ENCODE peak calls at places on chromosomes 1 and 21, in four cellular contexts. X is breast epithelium, Y is heart left ventricle, Q is tibial artery. C is an unnamed sample.

GRCh38 chr1:180521474-180522203 is 19.3 kb upstream of the ACBD6 start:
- DNase-seq in X (no peak), Y (no peak), Q (no peak), C (no peak)

GRCh38 chr1:248926401-248927182 is 20.6 kb downstream of the PGBD2 start:
- DNase-seq in X (no peak), Y (no peak), Q (no peak), C (no peak)

GRCh38 chr1:70426154-70427131 is 15.4 kb downstream of the CTH start:
- DNase-seq in X (no peak), Y (no peak), Q (no peak), C (no peak)

GRCh38 chr1:201708691-201709090 is 120.3 kb upstream of the IPO9 start:
- DNase-seq in X (no peak), Y (no peak), Q (peak), C (no peak)

GRCh38 chr1:164363980-164364379 is 195.0 kb upstream of the PBX1 start:
- DNase-seq in X (no peak), Y (no peak), Q (no peak), C (no peak)

GRCh38 chr1:248618878-248619277 is 16.0 kb downstream of the OR2T11 start:
- DNase-seq in X (peak), Y (peak), Q (no peak), C (peak)

GRCh38 chr1:27357281-27358037 is 9.3 kb downstream of the MAP3K6 start:
- DNase-seq in X (peak), Y (peak), Q (peak), C (peak)

GRCh38 chr1:151715726-151716404 is 738 bp downstream of the CELF3 start:
- DNase-seq in X (no peak), Y (no peak), Q (no peak), C (no peak)

GRCh38 chr1:100552922-100553321 is 15.0 kb downstream of the GPR88 start:
- DNase-seq in X (no peak), Y (no peak), Q (no peak), C (no peak)

GRCh38 chr1:6423321-6423999 is 1.1 kb upstream of the ESPN start:
- DNase-seq in X (peak), Y (no peak), Q (no peak), C (no peak)

GRCh38 chr1:28291711-28292110 is 32.4 kb downstream of the SESN2 start:
- DNase-seq in X (no peak), Y (no peak), Q (no peak), C (no peak)

GRCh38 chr21:32189688-32190483 is 89.0 kb downstream of the MIS18A start:
- DNase-seq in X (no peak), Y (no peak), Q (no peak), C (no peak)

GRCh38 chr1:179090522-179090921 is 8.7 kb downstream of the TOR3A start:
- DNase-seq in X (no peak), Y (no peak), Q (peak), C (no peak)

DNA sequence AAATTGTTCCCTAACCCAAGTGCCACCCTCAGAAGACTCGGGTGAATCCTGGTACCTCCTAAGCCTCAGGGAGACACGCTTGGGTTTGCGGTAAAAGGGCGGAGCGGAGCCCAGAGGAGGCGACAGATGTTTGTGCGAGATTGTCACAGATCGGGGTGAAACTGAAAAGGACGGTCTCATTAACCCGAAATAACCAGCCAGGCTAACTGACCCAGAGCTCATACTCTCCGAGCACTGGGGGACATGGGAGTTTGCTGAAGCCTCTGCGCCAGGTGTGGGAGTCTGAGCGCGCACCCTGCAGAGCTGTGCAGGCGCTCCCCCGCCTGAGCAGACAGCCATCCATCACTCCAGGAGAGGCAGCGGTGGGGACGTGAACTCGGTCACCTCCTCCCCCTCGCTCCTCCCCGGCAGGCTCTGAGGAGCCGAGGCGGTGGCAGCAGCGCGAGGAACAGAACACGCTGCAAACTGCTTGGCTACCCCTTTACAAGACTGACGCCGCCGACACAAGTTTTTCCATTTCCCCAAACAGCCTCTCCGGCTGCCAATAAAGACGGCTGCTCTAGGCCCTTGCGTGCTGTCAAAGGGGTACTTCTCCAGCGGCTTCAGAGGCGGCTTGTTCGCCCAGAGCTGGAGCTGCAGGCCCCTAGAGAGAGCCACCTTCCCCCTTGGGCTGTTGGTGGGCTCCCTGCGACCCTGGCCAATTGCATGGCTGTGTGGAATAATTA is 43.5 kb downstream of the RRAGC start:
- DNase-seq in X (no peak), Y (no peak), Q (no peak), C (no peak)
- H3K27ac ChIP-seq in X (no peak), Y (no peak), Q (no peak), C (no peak)

DNA sequence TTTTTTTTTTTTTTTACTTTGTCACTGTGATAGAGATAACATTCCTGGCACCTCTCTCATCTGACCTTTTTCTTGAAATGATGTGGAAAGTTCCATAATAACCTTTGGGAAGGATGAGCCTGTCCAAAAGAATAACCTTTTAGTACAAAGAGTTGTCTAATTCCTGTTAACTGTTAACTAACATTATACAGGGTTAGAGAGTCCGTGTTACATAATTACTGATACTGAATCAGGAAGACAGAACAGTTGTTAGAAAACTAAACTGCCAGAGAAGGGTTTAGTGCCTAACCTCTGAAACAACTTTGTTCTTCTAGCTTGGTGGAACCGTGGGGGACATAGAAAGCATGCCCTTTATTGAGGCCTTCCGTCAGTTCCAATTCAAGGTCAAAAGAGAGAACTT is 8.8 kb downstream of the CTPS1 start:
- DNase-seq in X (no peak), Y (no peak), Q (no peak), C (no peak)
- H3K27ac ChIP-seq in X (no peak), Y (no peak), Q (peak), C (no peak)

GRCh38 chr1:16905856-16906702 is 10.3 kb downstream of the RNU1-2 start:
- DNase-seq in X (no peak), Y (no peak), Q (peak), C (no peak)
- H3K27ac ChIP-seq in X (peak), Y (peak), Q (peak), C (peak)

DNA sequence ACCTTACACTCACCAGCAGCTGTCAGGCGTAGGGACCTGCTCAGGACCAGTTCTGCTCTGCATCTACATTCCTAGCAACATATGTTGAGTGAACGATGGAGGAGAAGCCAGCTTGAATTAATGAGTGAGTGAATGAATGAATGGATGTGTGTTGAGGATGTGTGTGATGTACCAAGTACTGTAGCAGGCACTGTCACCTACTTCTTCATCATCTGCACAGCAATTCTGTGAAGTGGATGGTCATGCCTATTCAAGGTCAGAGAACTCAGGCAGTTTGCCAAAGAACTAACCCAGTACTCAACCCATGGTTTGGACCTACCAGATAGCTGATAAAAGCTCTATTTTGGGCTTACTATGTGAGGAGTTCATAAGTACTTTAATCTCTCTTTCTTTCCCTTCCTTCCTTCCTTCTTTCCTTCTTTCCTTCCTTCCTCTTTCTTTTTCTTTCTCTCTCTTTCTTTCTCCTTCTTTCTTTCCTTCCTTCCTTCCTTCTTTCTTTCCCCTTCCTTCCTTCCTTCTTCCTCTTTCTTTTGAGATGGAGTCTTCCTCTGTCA is 56.9 kb downstream of the ATP1A1 start:
- DNase-seq in X (no peak), Y (no peak), Q (no peak), C (no peak)
- H3K27ac ChIP-seq in X (no peak), Y (peak), Q (no peak), C (no peak)

DNA sequence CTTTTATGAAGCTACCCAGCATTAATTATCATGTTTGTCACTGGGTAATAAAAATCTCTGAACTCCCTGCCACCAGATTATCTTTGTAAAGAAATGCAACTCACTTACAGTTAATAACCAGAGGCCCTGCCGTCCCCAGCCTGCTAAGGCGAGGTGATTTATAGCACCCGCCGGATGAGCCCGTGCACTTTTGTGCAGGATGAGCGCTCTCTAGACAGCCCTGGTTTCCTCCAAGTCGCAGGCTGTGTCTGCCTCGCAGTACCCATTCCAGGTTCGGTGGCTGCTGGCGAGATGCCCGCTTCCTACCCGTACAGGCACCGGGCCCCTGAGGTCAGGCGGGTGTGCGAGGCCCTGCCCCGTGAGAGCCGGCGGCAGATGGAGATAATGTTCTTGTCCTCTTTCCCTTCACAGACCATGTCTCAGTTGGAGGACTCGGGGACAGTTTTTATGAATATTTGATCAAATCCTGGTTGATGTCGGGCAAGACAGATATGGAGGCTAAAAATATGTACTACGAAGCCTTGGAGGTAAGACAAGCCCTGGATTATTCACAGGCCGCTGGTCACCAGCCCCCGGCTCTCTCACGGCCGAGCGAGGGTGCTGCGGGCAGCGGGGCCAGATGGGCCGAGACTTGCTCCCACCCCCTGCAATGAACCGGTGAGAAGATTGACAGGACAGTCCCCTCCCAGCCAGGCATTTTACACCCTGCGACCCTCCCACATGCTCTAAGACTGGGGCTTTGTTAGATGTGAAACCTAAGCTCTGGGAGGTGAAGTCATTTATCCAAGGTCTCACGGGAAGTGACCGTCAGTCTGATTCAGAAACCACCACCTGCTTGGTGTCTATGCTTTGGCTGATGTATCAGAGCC is 28.5 kb upstream of the SELENON start:
- DNase-seq in X (no peak), Y (peak), Q (no peak), C (no peak)
- H3K27ac ChIP-seq in X (no peak), Y (peak), Q (no peak), C (no peak)

DNA sequence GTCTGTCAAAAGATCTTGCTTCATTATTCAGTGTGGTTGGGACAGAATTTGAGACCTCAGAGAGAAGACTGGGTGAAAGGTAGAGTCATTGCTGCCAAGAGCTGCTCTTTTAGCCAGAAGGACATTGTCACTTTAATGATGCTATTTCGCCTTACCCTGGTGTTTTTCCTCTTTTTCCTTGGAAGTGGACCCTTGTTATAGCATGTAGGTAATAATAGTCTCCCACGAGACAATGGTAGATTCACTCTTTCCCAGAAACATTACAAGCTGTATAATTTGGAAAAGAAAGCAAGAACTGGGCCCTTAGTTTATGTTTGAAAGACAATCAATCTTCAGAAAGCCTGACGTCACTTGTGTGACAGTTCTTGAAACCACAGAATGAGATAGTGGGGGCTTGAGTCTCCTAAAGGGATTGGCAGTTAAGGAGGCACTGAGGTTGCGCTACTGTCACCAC is 3.8 kb downstream of the SERTAD4 start:
- DNase-seq in X (no peak), Y (no peak), Q (no peak), C (no peak)
- H3K27ac ChIP-seq in X (peak), Y (peak), Q (peak), C (peak)

GRCh38 chr1:31669786-31670582 is 25.3 kb upstream of the PEF1 start:
- DNase-seq in X (peak), Y (peak), Q (peak), C (peak)
- H3K27ac ChIP-seq in X (peak), Y (peak), Q (peak), C (peak)

DNA sequence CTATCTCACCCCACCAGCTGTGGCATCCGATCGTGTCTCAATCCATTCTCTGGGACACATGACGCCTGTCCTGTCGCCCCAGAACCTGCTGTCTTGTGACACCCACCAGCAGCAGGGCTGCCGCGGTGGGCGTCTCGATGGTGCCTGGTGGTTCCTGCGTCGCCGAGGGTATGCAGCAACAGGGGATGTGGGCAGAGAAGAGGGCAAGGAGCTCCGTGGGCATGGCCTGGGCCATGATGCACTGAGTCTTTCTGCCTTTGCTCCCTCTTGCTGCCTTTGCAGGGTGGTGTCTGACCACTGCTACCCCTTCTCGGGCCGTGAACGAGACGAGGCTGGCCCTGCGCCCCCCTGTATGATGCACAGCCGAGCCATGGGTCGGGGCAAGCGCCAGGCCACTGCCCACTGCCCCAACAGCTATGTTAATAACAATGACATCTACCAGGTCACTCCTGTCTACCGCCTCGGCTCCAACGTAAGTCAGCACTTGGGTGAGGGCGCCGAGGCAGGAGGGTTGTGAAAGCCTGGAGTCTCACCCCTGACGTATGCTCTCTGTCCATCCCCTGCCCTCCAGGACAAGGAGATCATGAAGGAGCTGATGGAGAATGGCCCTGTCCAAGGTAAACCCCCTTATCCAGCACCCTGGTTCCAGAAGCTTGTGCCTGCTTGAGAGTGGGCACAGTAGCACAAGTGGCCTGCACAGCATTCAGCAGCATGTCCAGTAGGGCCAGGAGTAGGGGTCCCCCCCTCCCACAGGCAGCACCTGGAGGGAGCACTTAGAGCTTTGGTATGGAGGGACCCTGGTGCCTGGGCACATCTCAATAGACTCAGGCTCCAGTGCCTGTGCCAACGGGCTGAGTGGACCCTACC is 8.8 kb downstream of the TINAGL1 start:
- DNase-seq in X (no peak), Y (no peak), Q (peak), C (no peak)
- H3K27ac ChIP-seq in X (peak), Y (peak), Q (peak), C (no peak)

C was measured in substantia nigra.